ENCODE peak calls at places on chromosomes 11 and 22, in four cellular contexts. G is A549, Q is body of pancreas, P is prostate gland. S is an unnamed sample.

GRCh38 chr22:44256085-44256484 is 56.7 kb downstream of the SHISAL1 start:
- DNase-seq in G (no peak), Q (no peak), P (no peak), S (no peak)

GRCh38 chr11:75782540-75783263 is 14.1 kb downstream of the DGAT2 start:
- DNase-seq in G (no peak), Q (no peak), P (no peak), S (no peak)

GRCh38 chr11:68362801-68363379 is 50.5 kb downstream of the LRP5 start:
- DNase-seq in G (no peak), Q (no peak), P (no peak), S (no peak)

GRCh38 chr22:49587987-49588386 is 239.7 kb downstream of the BRD1 start:
- DNase-seq in G (no peak), Q (no peak), P (no peak), S (no peak)

GRCh38 chr11:78070606-78071005 is 6.9 kb downstream of the THRSP start:
- DNase-seq in G (no peak), Q (no peak), P (no peak), S (no peak)

GRCh38 chr22:36936362-36937116 is 23.1 kb downstream of the CSF2RB start:
- DNase-seq in G (no peak), Q (no peak), P (no peak), S (no peak)

GRCh38 chr11:63142459-63142858 is 1.6 kb downstream of the SLC22A24 start:
- DNase-seq in G (no peak), Q (no peak), P (no peak), S (no peak)

GRCh38 chr11:10379871-10380568 is 75.0 kb upstream of the AMPD3 start:
- DNase-seq in G (peak; percentile 33), Q (no peak), P (no peak), S (peak; percentile 46)

GRCh38 chr11:12273618-12273995 is 103.8 kb upstream of the PARVA start:
- DNase-seq in G (no peak), Q (no peak), P (no peak), S (no peak)

GRCh38 chr22:38027487-38027886 is 29.7 kb upstream of the PICK1 start:
- DNase-seq in G (no peak), Q (no peak), P (no peak), S (no peak)

GRCh38 chr11:10488121-10488580 is 33.1 kb downstream of the AMPD3 start:
- DNase-seq in G (peak; percentile 18), Q (no peak), P (peak; percentile 23), S (peak; percentile 91)

GRCh38 chr11:44096360-44097188 is 1.1 kb downstream of the EXT2 start:
- DNase-seq in G (peak; percentile 4), Q (peak; percentile 7), P (no peak), S (peak; percentile 76)

GRCh38 chr22:23542933-23543332 is 37.2 kb downstream of the IGLL1 start:
- DNase-seq in G (no peak), Q (no peak), P (no peak), S (peak; percentile 24)

GRCh38 chr22:20422271-20422958 is 15.2 kb downstream of the SCARF2 start:
- DNase-seq in G (no peak), Q (no peak), P (no peak), S (no peak)

GRCh38 chr11:2586091-2586792 is 113.6 kb downstream of the KCNQ1OT1 start:
- DNase-seq in G (no peak), Q (peak; percentile 3), P (peak; percentile 4), S (no peak)

GRCh38 chr11:86737223-86737622 is 63.1 kb upstream of the PRSS23 start:
- DNase-seq in G (no peak), Q (no peak), P (no peak), S (no peak)

GRCh38 chr11:104546486-104546885 is 351.8 kb downstream of the CASP12 start:
- DNase-seq in G (no peak), Q (no peak), P (no peak), S (no peak)

GRCh38 chr11:5285703-5286102 is 16.0 kb upstream of the HBE1 start:
- DNase-seq in G (no peak), Q (no peak), P (no peak), S (peak; percentile 75)

GRCh38 chr11:41301023-41301422 is 158.4 kb downstream of the LRRC4C start:
- DNase-seq in G (no peak), Q (no peak), P (no peak), S (no peak)

GRCh38 chr22:41925783-41926460 is 684 bp downstream of the TNFRSF13C start:
- DNase-seq in G (peak; percentile 48), Q (peak; percentile 83), P (peak; percentile 43), S (no peak)

GRCh38 chr11:7154881-7155344 is 66.1 kb downstream of the RBMXL2 start:
- DNase-seq in G (no peak), Q (no peak), P (no peak), S (no peak)

GRCh38 chr11:8671242-8671641 is 11.2 kb downstream of the TRIM66 start:
- DNase-seq in G (peak; percentile 48), Q (peak; percentile 30), P (no peak), S (peak; percentile 48)

GRCh38 chr11:111635706-111636045 is 33.4 kb downstream of the SIK2 start:
- DNase-seq in G (no peak), Q (peak; percentile 50), P (no peak), S (no peak)

GRCh38 chr11:19677380-19678080 is 35.1 kb upstream of the NAV2 start:
- DNase-seq in G (no peak), Q (no peak), P (no peak), S (no peak)

GRCh38 chr11:19680824-19681368 is 31.7 kb upstream of the NAV2 start:
- DNase-seq in G (no peak), Q (no peak), P (no peak), S (no peak)

GRCh38 chr11:19676508-19677379 is 35.9 kb upstream of the NAV2 start:
- DNase-seq in G (no peak), Q (no peak), P (no peak), S (no peak)

GRCh38 chr11:19683141-19683805 is 29.4 kb upstream of the NAV2 start:
- DNase-seq in G (no peak), Q (no peak), P (no peak), S (no peak)

GRCh38 chr11:19679952-19680823 is 32.4 kb upstream of the NAV2 start:
- DNase-seq in G (peak; percentile 87), Q (peak; percentile 59), P (peak; percentile 77), S (peak; percentile 82)
- H3K27ac ChIP-seq in G (peak overlapping the region; percentile 88), Q (no peak overlapping the region), P (peak overlapping the region; percentile 64), S (peak overlapping the region; percentile 47)

GRCh38 chr11:23789200-23789853 is 707.5 kb upstream of the LUZP2 start:
- DNase-seq in G (no peak), Q (peak; percentile 26), P (no peak), S (no peak)
- H3K27ac ChIP-seq in G (peak overlapping the region; percentile 51), Q (peak overlapping the region; percentile 4), P (no peak overlapping the region), S (no peak overlapping the region)

GRCh38 chr11:94737171-94737611 is 31.0 kb upstream of the AMOTL1 start:
- DNase-seq in G (peak; percentile 49), Q (no peak), P (no peak), S (no peak)
- H3K27ac ChIP-seq in G (peak overlapping the region; percentile 70), Q (peak overlapping the region; percentile 40), P (no peak overlapping the region), S (peak overlapping the region; percentile 4)

DNA sequence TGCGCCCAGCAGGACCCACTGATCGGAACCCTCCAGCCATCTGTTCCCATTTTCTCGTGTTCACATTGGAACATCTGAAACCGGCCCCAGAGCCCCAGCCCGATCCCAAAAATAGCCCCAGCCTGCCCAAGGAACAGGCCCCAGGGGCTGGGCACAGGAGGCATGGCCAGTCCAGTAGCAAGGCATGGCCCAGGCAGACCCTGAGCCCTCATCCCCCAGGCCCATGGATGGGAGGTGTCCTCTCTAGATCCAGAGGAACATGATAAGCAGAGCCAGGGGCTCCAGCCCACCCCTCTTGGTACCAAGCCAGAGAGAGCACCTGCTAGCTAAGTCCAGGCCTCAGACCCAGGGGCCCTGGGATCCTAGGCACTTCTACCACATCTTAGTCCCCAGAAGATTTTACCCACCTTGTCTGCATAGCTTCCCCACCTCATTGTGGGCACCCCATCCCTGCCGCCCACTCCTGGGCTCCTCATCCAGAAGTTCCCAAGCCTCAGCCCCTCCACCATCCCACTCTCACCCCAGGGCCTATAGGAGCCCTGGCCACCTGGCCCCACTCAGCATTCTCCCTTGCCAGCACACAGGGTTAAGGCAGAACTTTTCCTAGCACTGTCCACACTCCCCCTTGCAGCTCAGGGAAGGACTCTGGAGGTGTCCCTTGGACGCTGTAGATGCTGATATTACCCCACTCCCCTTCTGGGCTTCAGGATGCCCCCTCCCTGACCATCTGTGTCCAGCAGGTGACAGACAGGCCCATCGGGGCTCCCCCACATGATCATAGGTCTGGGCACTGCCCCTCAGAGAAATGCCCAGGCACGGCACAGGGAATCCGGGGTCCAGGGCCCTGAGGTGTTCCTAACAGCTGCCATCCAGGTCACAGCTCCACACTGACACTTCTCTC is 9.5 kb downstream of the BCL9L start:
- DNase-seq in G (peak; percentile 3), Q (no peak), P (no peak), S (no peak)
- H3K27ac ChIP-seq in G (peak overlapping the region; percentile 98), Q (peak overlapping the region; percentile 96), P (peak overlapping the region; percentile 92), S (peak overlapping the region; percentile 100)

S was measured in epithelial cell of prostate.